ENCODE peak calls at places on chromosomes 16 and 17, in ten cellular contexts. K is CD8-positive, alpha-beta T cell; T is RWPE1; S is endodermal cell; C is neuronal stem cell; F is RWPE2; R is caudate nucleus; Y is CD8-positive, alpha-beta memory T cell; G is aorta; O is upper lobe of left lung. I is an unnamed sample.

GRCh38 chr16:29663020-29663828 is at the start of gene SPN:
- DNase-seq in C (no peak), Y (peak; percentile 23), S (peak; percentile 58), K (peak; percentile 73), R (no peak), F (no peak), G (no peak), O (no peak), T (no peak), I (peak; percentile 3)

GRCh38 chr17:37259030-37259735 is 116.6 kb upstream of the C17orf78 start:
- DNase-seq in T (peak; percentile 19), G (no peak), Y (no peak), C (no peak), S (no peak), K (no peak), O (no peak), F (no peak), R (no peak), I (no peak)

GRCh38 chr17:2214887-2215615 is 88.5 kb downstream of the SMG6 start:
- DNase-seq in G (peak; percentile 91), K (no peak), T (no peak), R (no peak), O (no peak), S (no peak), F (no peak), C (no peak), Y (no peak), I (no peak)

GRCh38 chr17:76381633-76382304 is 2.6 kb upstream of the SPHK1 start:
- DNase-seq in G (no peak), K (no peak), R (no peak), Y (no peak), T (no peak), O (no peak), C (no peak), S (peak; percentile 71), F (peak; percentile 63), I (no peak)

GRCh38 chr17:75823257-75824041 is 20.8 kb downstream of the UNC13D start:
- DNase-seq in C (no peak), Y (no peak), O (no peak), S (no peak), R (no peak), F (peak; percentile 61), K (no peak), G (no peak), T (no peak), I (no peak)

GRCh38 chr16:3444032-3444388 is 530 bp downstream of the NAA60 start:
- DNase-seq in O (no peak), R (no peak), K (no peak), T (peak; percentile 68), C (no peak), G (no peak), S (peak; percentile 67), F (no peak), Y (no peak), I (peak; percentile 8)

GRCh38 chr17:18309202-18309601 is 5.6 kb downstream of the TOP3A start:
- DNase-seq in F (no peak), K (no peak), C (no peak), S (no peak), O (no peak), T (no peak), Y (no peak), R (no peak), G (peak; percentile 12), I (no peak)

GRCh38 chr17:5587431-5588032 is 3.2 kb upstream of the NLRP1 start:
- DNase-seq in R (no peak), O (no peak), G (no peak), K (peak; percentile 68), C (peak; percentile 83), F (no peak), T (peak; percentile 67), S (peak; percentile 76), Y (no peak), I (no peak)

GRCh38 chr17:37770631-37771518 is 26.0 kb upstream of the HNF1B start:
- DNase-seq in T (peak; percentile 55), R (no peak), S (peak; percentile 93), Y (no peak), O (no peak), F (no peak), C (peak; percentile 29), K (no peak), G (no peak), I (no peak)

GRCh38 chr17:46979023-46979870 is at the start of gene RPRML:
- DNase-seq in K (no peak), S (peak; percentile 88), O (peak; percentile 89), C (peak; percentile 63), G (peak; percentile 84), Y (no peak), F (no peak), T (peak; percentile 8), R (no peak), I (no peak)

GRCh38 chr16:61897657-61898056 is 138.6 kb downstream of the CDH8 start:
- DNase-seq in O (no peak), F (no peak), G (no peak), Y (no peak), T (no peak), C (no peak), K (no peak), R (no peak), S (no peak), I (no peak)

GRCh38 chr16:49055824-49056545 is 225.7 kb downstream of the CBLN1 start:
- DNase-seq in K (no peak), O (no peak), R (no peak), C (no peak), F (no peak), Y (no peak), T (no peak), S (peak; percentile 64), G (no peak), I (no peak)

GRCh38 chr17:47184671-47185070 is 4.4 kb downstream of the CDC27 start:
- DNase-seq in Y (no peak), F (no peak), R (no peak), T (no peak), S (no peak), C (no peak), K (no peak), G (no peak), O (no peak), I (no peak)

GRCh38 chr16:89141884-89142267 is 29.7 kb upstream of the CDH15 start:
- DNase-seq in Y (no peak), T (no peak), R (no peak), O (peak; percentile 41), G (peak; percentile 53), S (no peak), K (no peak), F (peak; percentile 58), C (no peak), I (no peak)

GRCh38 chr17:40520991-40521453 is 19.6 kb upstream of the TNS4 start:
- DNase-seq in R (no peak), O (no peak), T (no peak), G (peak; percentile 75), C (no peak), Y (no peak), K (no peak), S (peak; percentile 49), F (peak; percentile 37), I (no peak)
- H3K27ac ChIP-seq in R (no peak overlapping the region), O (no peak overlapping the region), T (peak overlapping the region; percentile 99), G (no peak overlapping the region), C (no peak overlapping the region), Y (no peak overlapping the region), K (no peak overlapping the region), S (no peak overlapping the region), F (peak overlapping the region; percentile 100), I (no peak overlapping the region)

GRCh38 chr17:39165178-39165843 is 650 bp downstream of the ARL5C start:
- DNase-seq in S (peak; percentile 74), T (no peak), G (no peak), K (peak; percentile 60), R (no peak), F (no peak), C (peak; percentile 30), Y (no peak), O (peak; percentile 80), I (no peak)
- H3K27ac ChIP-seq in S (no peak overlapping the region), T (no peak overlapping the region), G (no peak overlapping the region), K (peak overlapping the region; percentile 21), R (no peak overlapping the region), F (no peak overlapping the region), C (no peak overlapping the region), Y (no peak overlapping the region), O (peak overlapping the region; percentile 11), I (no peak overlapping the region)

DNA sequence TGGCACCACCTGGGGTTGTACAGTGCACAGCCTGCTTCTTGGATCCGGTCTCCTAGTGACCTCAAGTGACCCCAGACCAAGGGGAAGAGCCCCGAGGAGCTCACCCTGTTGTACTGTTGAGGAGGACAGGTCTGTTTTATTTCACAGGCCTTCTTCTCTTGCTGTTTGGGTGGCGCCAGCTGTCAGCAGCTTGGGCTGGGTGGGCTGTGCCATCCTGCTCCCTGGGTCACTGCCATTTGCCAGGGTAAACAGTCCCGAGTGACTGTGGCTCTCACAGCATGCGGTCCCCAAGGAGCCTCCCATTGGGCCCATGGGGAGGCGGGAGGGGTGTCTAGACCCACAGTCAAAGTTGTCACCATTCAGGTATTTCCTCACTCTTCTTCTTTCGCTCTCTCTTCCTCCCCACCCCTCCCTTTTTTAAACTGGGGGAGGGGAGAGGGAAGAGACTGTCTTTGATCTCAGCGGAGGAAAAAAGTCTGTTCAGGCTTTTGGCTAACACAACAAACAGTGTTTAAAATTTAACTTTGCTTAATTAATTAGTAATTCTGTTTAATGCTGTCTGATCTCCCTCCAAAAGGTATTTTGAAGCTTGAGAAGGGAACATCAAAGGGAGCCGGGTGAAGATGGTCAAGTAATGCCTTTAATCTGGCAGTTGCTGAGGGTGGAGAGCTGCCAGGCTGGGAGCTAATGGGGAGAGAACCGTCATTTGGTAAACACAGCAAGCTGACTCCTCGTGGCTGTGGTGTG is 64.1 kb downstream of the SNX20 start:
- DNase-seq in T (no peak), R (no peak), F (no peak), O (no peak), G (peak; percentile 76), K (no peak), S (peak; percentile 70), C (no peak), Y (no peak), I (no peak)
- H3K27ac ChIP-seq in T (no peak overlapping the region), R (no peak overlapping the region), F (no peak overlapping the region), O (no peak overlapping the region), G (no peak overlapping the region), K (no peak overlapping the region), S (no peak overlapping the region), C (no peak overlapping the region), Y (no peak overlapping the region), I (no peak overlapping the region)

GRCh38 chr17:82907797-82908261 is 68.0 kb upstream of the ZNF750 start:
- DNase-seq in K (no peak), S (no peak), C (no peak), Y (no peak), R (no peak), O (no peak), T (no peak), G (no peak), F (no peak), I (no peak)
- H3K27ac ChIP-seq in K (peak overlapping the region; percentile 47), S (no peak overlapping the region), C (no peak overlapping the region), Y (no peak overlapping the region), R (no peak overlapping the region), O (no peak overlapping the region), T (peak overlapping the region; percentile 22), G (no peak overlapping the region), F (no peak overlapping the region), I (no peak overlapping the region)

DNA sequence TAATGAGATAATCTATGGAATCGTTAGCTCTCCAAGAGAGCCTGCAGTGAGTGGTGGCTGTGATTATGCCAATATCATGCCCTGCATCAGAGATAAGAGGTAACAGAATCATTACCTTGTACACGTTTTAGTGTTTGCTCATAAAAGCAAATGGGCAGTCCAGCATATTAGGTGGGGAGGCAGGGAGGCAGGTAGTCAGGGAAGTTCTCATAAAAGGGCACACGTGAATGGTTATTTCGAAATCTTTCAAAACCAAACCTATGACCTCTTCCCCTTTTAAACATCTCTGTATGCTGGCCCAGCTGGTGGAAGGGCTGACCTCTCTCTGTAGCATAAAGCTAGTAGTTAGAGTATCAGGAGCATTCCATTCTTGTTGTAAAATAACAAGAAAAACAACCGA is 51.7 kb downstream of the VAT1L start:
- DNase-seq in G (no peak), T (no peak), S (no peak), Y (no peak), F (no peak), C (no peak), R (no peak), K (no peak), O (no peak), I (no peak)
- H3K27ac ChIP-seq in G (no peak overlapping the region), T (no peak overlapping the region), S (no peak overlapping the region), Y (no peak overlapping the region), F (no peak overlapping the region), C (no peak overlapping the region), R (no peak overlapping the region), K (no peak overlapping the region), O (no peak overlapping the region), I (no peak overlapping the region)